ENCODE peak calls at places on chromosomes 4 and X, in eight cellular contexts. S is thoracic aorta, J is SK-N-SH, Y is breast epithelium, O is right lobe of liver, W is PC-3, D is H1, K is neural progenitor cell. F is an unnamed sample. For H3K4me1, the result is how much of the 10 kb centered on the place peaks cover.

GRCh38 chr4:121898150-121898549 is 27.9 kb upstream of the BBS7 start:
- DNase-seq in S (no peak), J (no peak), Y (no peak), O (no peak), W (peak), D (no peak), K (peak), F (no peak)

GRCh38 chrX:23451266-23451665 is 116.6 kb downstream of the PTCHD1 start:
- DNase-seq in S (no peak), J (no peak), Y (no peak), O (no peak), W (peak), D (no peak), K (no peak), F (no peak)

GRCh38 chr4:25927361-25928040 is 13.5 kb downstream of the SMIM20 start:
- DNase-seq in S (no peak), J (no peak), Y (no peak), O (no peak), W (no peak), D (no peak), K (no peak), F (no peak)

GRCh38 chrX:75084757-75085156 is 71.3 kb downstream of the ABCB7 start:
- DNase-seq in S (no peak), J (no peak), Y (no peak), O (no peak), W (no peak), D (no peak), K (no peak), F (no peak)

GRCh38 chr4:149835280-149835679 is 19.6 kb upstream of the IQCM start:
- DNase-seq in S (no peak), J (no peak), Y (no peak), O (no peak), W (no peak), D (no peak), K (no peak), F (no peak)

GRCh38 chr4:112951362-112951962 is 98.0 kb upstream of the ANK2 start:
- DNase-seq in S (no peak), J (peak), Y (no peak), O (no peak), W (peak), D (no peak), K (no peak), F (no peak)

GRCh38 chrX:71870337-71871098 is 40.1 kb upstream of the NHSL2 start:
- DNase-seq in S (no peak), J (no peak), Y (no peak), O (no peak), W (peak), D (peak), K (peak), F (no peak)

GRCh38 chr4:156322592-156322991 is 368.9 kb upstream of the CTSO start:
- DNase-seq in S (no peak), J (no peak), Y (no peak), O (no peak), W (peak), D (no peak), K (no peak), F (no peak)

GRCh38 chrX:37802028-37802427 is 22.2 kb downstream of the CYBB start:
- DNase-seq in S (no peak), J (no peak), Y (no peak), O (no peak), W (no peak), D (no peak), K (no peak), F (no peak)

GRCh38 chrX:154715825-154716224 is 35.1 kb downstream of the GAB3 start:
- DNase-seq in S (no peak), J (no peak), Y (no peak), O (no peak), W (peak), D (no peak), K (no peak), F (no peak)

GRCh38 chrX:11049976-11050375 is 61.2 kb upstream of the HCCS start:
- DNase-seq in S (no peak), J (no peak), Y (no peak), O (no peak), W (no peak), D (no peak), K (no peak), F (no peak)

GRCh38 chr4:78591404-78591803 is 39.8 kb downstream of the ANXA3 start:
- DNase-seq in S (no peak), J (no peak), Y (no peak), O (no peak), W (no peak), D (no peak), K (no peak), F (no peak)

GRCh38 chrX:7789200-7789599 is 53.8 kb upstream of the VCX start:
- DNase-seq in S (no peak), J (no peak), Y (no peak), O (peak), W (no peak), D (no peak), K (no peak), F (no peak)

GRCh38 chr4:15457401-15458201 is 12.1 kb upstream of the CC2D2A start:
- DNase-seq in S (no peak), J (peak), Y (no peak), O (no peak), W (peak), D (no peak), K (peak), F (no peak)

GRCh38 chr4:73772353-73772752 is 32.0 kb downstream of the CXCL8 start:
- DNase-seq in S (no peak), J (no peak), Y (no peak), O (no peak), W (no peak), D (no peak), K (no peak), F (no peak)

GRCh38 chr4:142473218-142473959 is 372.7 kb downstream of the INPP4B start:
- DNase-seq in S (no peak), J (no peak), Y (peak), O (no peak), W (peak), D (no peak), K (no peak), F (no peak)

GRCh38 chr4:53489279-53489889 is 101.9 kb downstream of the LNX1 start:
- DNase-seq in S (no peak), J (no peak), Y (no peak), O (no peak), W (peak), D (no peak), K (no peak), F (no peak)

GRCh38 chr4:159013692-159014091 is 89.2 kb upstream of the RAPGEF2 start:
- DNase-seq in S (no peak), J (no peak), Y (no peak), O (no peak), W (peak), D (no peak), K (no peak), F (no peak)

GRCh38 chr4:7399433-7400234 is 35.1 kb downstream of the PSAPL1 start:
- DNase-seq in S (no peak), J (peak), Y (peak), O (peak), W (no peak), D (no peak), K (no peak), F (no peak)

GRCh38 chr4:40887690-40888089 is 137.9 kb downstream of the NSUN7 start:
- DNase-seq in S (no peak), J (no peak), Y (no peak), O (no peak), W (no peak), D (no peak), K (no peak), F (no peak)

GRCh38 chr4:87911252-87911774 is 64.2 kb upstream of the SPP1 start:
- DNase-seq in S (no peak), J (no peak), Y (no peak), O (no peak), W (no peak), D (no peak), K (no peak), F (no peak)

GRCh38 chrX:104135677-104136076 is 21.1 kb downstream of the SLC25A53 start:
- DNase-seq in S (no peak), J (no peak), Y (no peak), O (no peak), W (no peak), D (no peak), K (no peak), F (no peak)

GRCh38 chrX:54178100-54178940 is 4.7 kb downstream of the FAM120C start:
- DNase-seq in S (no peak), J (no peak), Y (no peak), O (no peak), W (peak), D (no peak), K (no peak), F (no peak)

GRCh38 chr4:23878912-23879732 is 10.7 kb downstream of the PPARGC1A start:
- DNase-seq in S (no peak), J (no peak), Y (no peak), O (no peak), W (no peak), D (no peak), K (no peak), F (no peak)

GRCh38 chrX:102712967-102713677 is 874 bp downstream of the GPRASP2 start:
- DNase-seq in S (no peak), J (peak), Y (peak), O (peak), W (peak), D (no peak), K (peak), F (no peak)

GRCh38 chrX:9832811-9833210 is 46.6 kb downstream of the SHROOM2 start:
- DNase-seq in S (no peak), J (no peak), Y (no peak), O (no peak), W (no peak), D (no peak), K (peak), F (no peak)

GRCh38 chr4:119666653-119667091 is 38.1 kb upstream of the PDE5A start:
- DNase-seq in S (no peak), J (no peak), Y (no peak), O (no peak), W (no peak), D (no peak), K (peak), F (no peak)

GRCh38 chr4:95181446-95182306 is 367.1 kb downstream of the UNC5C start:
- DNase-seq in S (no peak), J (peak), Y (no peak), O (no peak), W (peak), D (no peak), K (peak), F (no peak)

GRCh38 chr4:184384056-184384809 is 90.1 kb downstream of the IRF2 start:
- DNase-seq in S (no peak), J (no peak), Y (no peak), O (peak), W (peak), D (no peak), K (peak), F (no peak)

GRCh38 chrX:25873196-25873595 is 264.9 kb upstream of the MAGEB18 start:
- DNase-seq in S (no peak), J (no peak), Y (no peak), O (no peak), W (peak), D (no peak), K (no peak), F (no peak)

GRCh38 chr4:114236370-114236769 is 256.9 kb upstream of the ARSJ start:
- DNase-seq in S (no peak), J (no peak), Y (no peak), O (no peak), W (no peak), D (no peak), K (no peak), F (no peak)

GRCh38 chr4:12414181-12414812 is 985.6 kb upstream of the HS3ST1 start:
- DNase-seq in S (no peak), J (no peak), Y (no peak), O (no peak), W (no peak), D (no peak), K (no peak), F (no peak)

GRCh38 chr4:12411072-12411471 is 982.4 kb upstream of the HS3ST1 start:
- DNase-seq in S (no peak), J (no peak), Y (no peak), O (no peak), W (no peak), D (no peak), K (no peak), F (no peak)

GRCh38 chr4:12409507-12410190 is 981.0 kb upstream of the HS3ST1 start:
- DNase-seq in S (no peak), J (no peak), Y (no peak), O (no peak), W (peak), D (no peak), K (no peak), F (no peak)
- TF ChIP-seq CTCF in S (no peak), J (no peak), Y (no peak), O (no peak), W (peak), D (no peak), K (no peak), F (peak)

DNA sequence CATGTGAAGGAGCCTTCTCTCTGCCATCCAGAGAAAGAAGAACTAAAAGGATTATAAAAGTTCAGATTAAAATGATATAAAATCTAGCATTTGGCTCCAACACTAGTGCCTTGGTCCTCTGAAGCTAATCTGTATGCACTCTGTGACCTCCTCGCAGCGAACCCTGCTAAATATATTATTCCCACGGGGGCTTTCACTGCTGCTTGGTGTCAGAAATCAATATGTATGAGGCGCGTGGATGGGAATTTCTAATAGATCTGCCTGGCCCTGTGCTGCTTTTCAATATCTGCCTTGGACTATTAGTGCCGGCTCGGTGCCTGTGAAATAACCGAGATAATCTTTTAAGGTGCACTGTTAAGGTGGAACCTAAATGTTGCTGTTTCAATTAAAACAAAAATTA is 69.7 kb downstream of the CXXC4 start:
- DNase-seq in S (no peak), J (no peak), Y (no peak), O (peak), W (no peak), D (no peak), K (no peak), F (no peak)
- H3K27ac ChIP-seq in S (no peak), J (no peak), Y (no peak), O (no peak), W (no peak), D (no peak), K (no peak), F (no peak)

GRCh38 chr4:98287328-98287727 is 26.1 kb downstream of the RAP1GDS1 start:
- DNase-seq in S (no peak), J (no peak), Y (no peak), O (no peak), W (no peak), D (no peak), K (no peak), F (no peak)
- H3K4me1 ChIP-seq in S (under half), J (under half), Y (under half), O (under half), W (under half), D (under half), K (under half), F (under half)

DNA sequence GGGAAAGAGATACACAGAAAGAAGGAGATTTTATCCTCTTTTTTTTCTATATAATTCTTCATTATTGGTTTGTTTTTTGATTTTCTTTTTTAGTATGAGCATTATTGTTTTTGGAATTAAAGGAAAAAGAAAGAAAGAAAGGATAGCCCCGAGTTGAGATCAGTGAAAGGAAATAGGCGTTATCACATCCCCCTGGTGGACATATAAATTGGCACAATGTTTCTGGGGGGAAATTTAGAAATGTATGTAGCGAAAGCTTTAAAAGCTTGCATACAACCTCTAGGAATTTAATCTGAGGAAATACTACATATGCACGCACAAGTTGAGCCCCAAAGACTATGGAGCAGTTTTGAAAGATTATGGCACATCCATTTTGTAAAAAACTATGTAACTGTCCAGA is 226.3 kb upstream of the LDB2 start:
- DNase-seq in S (no peak), J (no peak), Y (no peak), O (no peak), W (peak), D (no peak), K (no peak), F (no peak)
- TF ChIP-seq CTCF in S (no peak), J (peak), Y (no peak), O (no peak), W (peak), D (peak), K (peak), F (peak)

GRCh38 chr4:139822391-139822790 is 156.8 kb downstream of the MGST2 start:
- DNase-seq in S (no peak), J (no peak), Y (no peak), O (no peak), W (no peak), D (no peak), K (peak), F (no peak)

GRCh38 chr4:139823746-139824145 is 158.1 kb downstream of the MGST2 start:
- DNase-seq in S (no peak), J (no peak), Y (no peak), O (no peak), W (no peak), D (no peak), K (no peak), F (no peak)

GRCh38 chr4:139825523-139826014 is 159.9 kb downstream of the MGST2 start:
- DNase-seq in S (no peak), J (peak), Y (no peak), O (no peak), W (no peak), D (no peak), K (peak), F (no peak)

GRCh38 chr4:139823345-139823744 is 157.7 kb downstream of the MGST2 start:
- DNase-seq in S (no peak), J (no peak), Y (no peak), O (no peak), W (no peak), D (no peak), K (no peak), F (no peak)

GRCh38 chr4:139824882-139825522 is 159.4 kb downstream of the MGST2 start:
- DNase-seq in S (no peak), J (no peak), Y (no peak), O (no peak), W (no peak), D (no peak), K (peak), F (no peak)
- H3K27ac ChIP-seq in S (no peak), J (no peak), Y (no peak), O (no peak), W (no peak), D (peak), K (peak), F (no peak)

GRCh38 chr4:153535735-153536494 is 69.8 kb downstream of the TMEM131L start:
- DNase-seq in S (no peak), J (no peak), Y (no peak), O (no peak), W (no peak), D (peak), K (peak), F (no peak)
- H3K4me1 ChIP-seq in S (under half), J (under half), Y (under half), O (under half), W (under half), D (under half), K (under half), F (under half)

GRCh38 chr4:145097821-145098674 is at the start of the genes ABCE1 and ANAPC10:
- DNase-seq in S (peak), J (peak), Y (peak), O (peak), W (peak), D (peak), K (peak), F (peak)
- TF ChIP-seq CTCF in S (no peak), J (peak), Y (peak), O (peak), W (peak), D (no peak), K (no peak), F (peak)

GRCh38 chr4:173076903-173077629 is 91.5 kb upstream of the GALNT7 start:
- DNase-seq in S (no peak), J (no peak), Y (no peak), O (no peak), W (peak), D (no peak), K (no peak), F (no peak)
- H3K27ac ChIP-seq in S (no peak), J (no peak), Y (no peak), O (no peak), W (no peak), D (no peak), K (no peak), F (peak)

F was measured in RWPE2.